ENCODE peak calls at places on chromosomes 2 and 18, in four cellular contexts. W is A549, M is psoas muscle, C is neural progenitor cell. R is an unnamed sample.

GRCh38 chr18:73683618-73684238 is 463.9 kb downstream of the FBXO15 start:
- DNase-seq in W (no peak), M (no peak), C (no peak), R (no peak)

GRCh38 chr2:205706769-205707375 is 24.6 kb downstream of the NRP2 start:
- DNase-seq in W (no peak), M (peak; percentile 71), C (no peak), R (no peak)

GRCh38 chr18:68983126-68983525 is 185.2 kb downstream of the CCDC102B start:
- DNase-seq in W (no peak), M (no peak), C (no peak), R (no peak)

GRCh38 chr2:172545408-172546075 is 10.3 kb upstream of the PDK1 start:
- DNase-seq in W (no peak), M (no peak), C (no peak), R (no peak)

GRCh38 chr2:181586569-181587076 is 70.3 kb downstream of the CERKL start:
- DNase-seq in W (peak; percentile 9), M (no peak), C (peak; percentile 7), R (no peak)

GRCh38 chr2:134782792-134783191 is 55.6 kb upstream of the ACMSD start:
- DNase-seq in W (no peak), M (no peak), C (peak; percentile 56), R (no peak)

GRCh38 chr2:38432827-38433606 is 55.9 kb upstream of the ATL2 start:
- DNase-seq in W (no peak), M (no peak), C (no peak), R (no peak)

GRCh38 chr2:101759162-101759561 is 61.7 kb downstream of the MAP4K4 start:
- DNase-seq in W (peak; percentile 23), M (no peak), C (no peak), R (peak; percentile 23)

GRCh38 chr2:59677095-59677609 is 876.3 kb downstream of the BCL11A start:
- DNase-seq in W (no peak), M (no peak), C (no peak), R (no peak)

GRCh38 chr2:72149556-72150156 is 2.0 kb upstream of the CYP26B1 start:
- DNase-seq in W (no peak), M (no peak), C (no peak), R (no peak)

GRCh38 chr2:176126929-176127768 is 2.4 kb upstream of the HOXD8 start:
- DNase-seq in W (no peak), M (peak; percentile 59), C (peak; percentile 82), R (no peak)

GRCh38 chr18:41146301-41146700 is 808.7 kb upstream of the PIK3C3 start:
- DNase-seq in W (no peak), M (no peak), C (peak; percentile 48), R (no peak)

GRCh38 chr2:25473758-25474335 is 132.1 kb upstream of the DNMT3A start:
- DNase-seq in W (no peak), M (no peak), C (no peak), R (no peak)

GRCh38 chr18:48623468-48624220 is 84.8 kb downstream of the CTIF start:
- DNase-seq in W (no peak), M (no peak), C (no peak), R (no peak)

GRCh38 chr18:67305466-67305865 is 211.1 kb downstream of the DSEL start:
- DNase-seq in W (no peak), M (no peak), C (no peak), R (no peak)

GRCh38 chr2:102618452-102619413 is 620 bp upstream of the SLC9A2 start:
- DNase-seq in W (peak; percentile 9), M (peak; percentile 58), C (peak; percentile 62), R (no peak)

GRCh38 chr18:47035156-47035671 is at the start of gene ELOA2:
- DNase-seq in W (no peak), M (no peak), C (peak; percentile 6), R (no peak)

GRCh38 chr2:146129231-146129630 is 1609.3 kb upstream of the ZEB2 start:
- DNase-seq in W (no peak), M (no peak), C (no peak), R (no peak)

GRCh38 chr18:35616664-35617423 is 35.3 kb downstream of the GALNT1 start:
- DNase-seq in W (peak; percentile 21), M (no peak), C (no peak), R (no peak)

GRCh38 chr2:241036397-241036963 is 38.1 kb downstream of the SNED1 start:
- DNase-seq in W (no peak), M (no peak), C (peak; percentile 80), R (no peak)

GRCh38 chr2:63841254-63842022 is at the start of gene UGP2:
- DNase-seq in W (peak; percentile 75), M (peak; percentile 93), C (peak; percentile 94), R (peak; percentile 79)

GRCh38 chr18:8912348-8913057 is 190.0 kb upstream of the NDUFV2 start:
- DNase-seq in W (no peak), M (no peak), C (peak; percentile 26), R (no peak)

GRCh38 chr2:22124003-22124402 is 1000.2 kb downstream of the TDRD15 start:
- DNase-seq in W (no peak), M (no peak), C (no peak), R (no peak)

GRCh38 chr2:151830966-151831365 is 2.7 kb upstream of the ARL5A start:
- DNase-seq in W (no peak), M (no peak), C (no peak), R (no peak)

GRCh38 chr18:9434240-9434701 is 41.0 kb upstream of the RALBP1 start:
- DNase-seq in W (no peak), M (no peak), C (peak; percentile 89), R (no peak)

GRCh38 chr2:72208225-72208624 is 60.6 kb upstream of the CYP26B1 start:
- DNase-seq in W (no peak), M (no peak), C (no peak), R (no peak)

GRCh38 chr2:23943666-23944065 is 3.4 kb downstream of the UBXN2A start:
- DNase-seq in W (no peak), M (no peak), C (no peak), R (no peak)
- H3K27ac ChIP-seq in W (no peak overlapping the region), M (no peak overlapping the region), C (no peak overlapping the region), R (no peak overlapping the region)

DNA sequence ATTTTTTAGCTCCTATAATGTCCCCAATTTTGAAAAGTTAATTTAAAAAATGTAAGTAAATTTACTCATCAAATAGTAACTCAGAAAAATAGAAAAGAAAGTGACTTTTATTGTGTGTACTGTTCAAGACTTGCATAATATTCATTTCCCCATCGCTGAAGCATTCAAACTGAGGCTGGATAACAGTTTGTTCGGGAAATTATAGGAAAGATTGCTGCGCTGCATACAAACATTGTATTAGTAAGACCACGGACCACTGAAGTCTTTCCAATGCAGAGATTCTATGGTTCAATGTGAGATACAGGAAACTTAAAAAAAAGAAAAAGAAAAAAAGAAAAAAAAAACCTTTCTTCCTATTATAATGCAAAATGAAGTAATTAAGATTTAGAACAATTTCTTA is 10.4 kb downstream of the STK17B start:
- DNase-seq in W (no peak), M (no peak), C (no peak), R (no peak)
- H3K27ac ChIP-seq in W (no peak overlapping the region), M (no peak overlapping the region), C (no peak overlapping the region), R (no peak overlapping the region)

DNA sequence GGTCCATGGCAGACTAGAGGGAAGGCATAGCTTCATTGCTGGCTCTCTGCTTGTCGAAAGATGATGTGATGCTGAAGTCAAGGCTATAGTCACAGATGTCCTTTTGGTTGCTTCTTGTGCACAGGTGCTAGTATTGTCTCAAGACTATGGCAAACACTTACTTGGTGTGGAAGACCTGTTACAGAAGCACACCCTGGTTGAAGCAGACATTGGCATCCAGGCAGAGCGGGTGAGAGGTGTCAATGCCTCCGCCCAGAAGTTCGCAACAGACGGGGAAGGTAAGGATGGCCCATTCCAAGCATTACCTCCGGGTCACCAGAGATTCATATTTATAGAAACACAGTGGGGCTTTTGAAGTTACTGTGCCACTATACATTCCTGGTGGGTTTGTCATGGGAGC is 95.5 kb upstream of the EML6 start:
- DNase-seq in W (no peak), M (no peak), C (no peak), R (no peak)
- H3K27ac ChIP-seq in W (no peak overlapping the region), M (no peak overlapping the region), C (no peak overlapping the region), R (no peak overlapping the region)

DNA sequence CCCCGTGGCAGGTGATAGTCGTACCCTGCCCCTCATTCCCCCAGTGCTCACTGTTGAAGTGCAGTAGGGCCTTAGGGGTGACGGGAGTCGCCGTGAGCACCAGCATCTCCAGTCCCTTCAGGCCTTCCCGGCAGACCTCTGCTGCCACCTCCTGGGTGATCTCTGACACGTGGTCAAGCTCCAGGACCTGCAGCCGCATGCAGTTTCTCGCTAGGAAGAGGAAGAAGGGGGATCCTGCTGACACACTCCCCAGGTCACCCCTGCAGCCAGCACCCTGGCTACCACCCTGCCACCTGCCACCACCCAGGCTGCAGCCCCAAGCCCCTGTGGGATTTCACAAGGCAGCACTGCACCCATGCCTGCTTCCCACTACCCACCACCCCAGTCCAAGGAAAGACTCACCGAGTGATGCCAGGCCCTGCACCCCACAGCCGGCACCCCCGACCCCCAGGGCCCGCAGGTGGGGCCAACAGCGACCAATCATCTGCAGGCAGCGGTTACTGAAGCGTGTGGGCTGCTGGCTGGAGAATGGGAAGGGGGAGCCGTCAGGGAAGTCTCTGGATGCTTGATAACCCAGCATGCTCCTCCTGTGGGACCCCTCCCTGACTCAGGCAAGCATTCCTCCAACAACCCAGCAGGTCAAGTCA is 23.8 kb downstream of the FBXO41 start:
- DNase-seq in W (peak; percentile 84), M (peak; percentile 44), C (peak; percentile 68), R (no peak)
- H3K27ac ChIP-seq in W (no peak overlapping the region), M (no peak overlapping the region), C (no peak overlapping the region), R (no peak overlapping the region)

GRCh38 chr2:43026451-43027102 is 199.8 kb downstream of the ZFP36L2 start:
- DNase-seq in W (no peak), M (no peak), C (no peak), R (no peak)
- H3K27ac ChIP-seq in W (peak overlapping the region; percentile 38), M (no peak overlapping the region), C (no peak overlapping the region), R (no peak overlapping the region)

GRCh38 chr18:22667616-22668422 is 250.1 kb upstream of the CTAGE1 start:
- DNase-seq in W (peak; percentile 5), M (no peak), C (no peak), R (no peak)
- H3K27ac ChIP-seq in W (peak overlapping the region; percentile 77), M (no peak overlapping the region), C (no peak overlapping the region), R (peak overlapping the region; percentile 27)

GRCh38 chr18:58362829-58363231 is 266.1 kb downstream of the ALPK2 start:
- DNase-seq in W (no peak), M (no peak), C (no peak), R (no peak)

GRCh38 chr18:58359226-58360019 is 269.5 kb downstream of the ALPK2 start:
- DNase-seq in W (no peak), M (no peak), C (no peak), R (no peak)

GRCh38 chr18:58362027-58362575 is 266.8 kb downstream of the ALPK2 start:
- DNase-seq in W (peak; percentile 34), M (peak; percentile 48), C (no peak), R (peak; percentile 8)

GRCh38 chr18:58360324-58360723 is 268.6 kb downstream of the ALPK2 start:
- DNase-seq in W (no peak), M (no peak), C (no peak), R (no peak)

GRCh38 chr18:58361212-58361611 is 267.7 kb downstream of the ALPK2 start:
- DNase-seq in W (no peak), M (no peak), C (no peak), R (no peak)
- H3K27ac ChIP-seq in W (peak overlapping the region; percentile 83), M (no peak overlapping the region), C (no peak overlapping the region), R (no peak overlapping the region)

GRCh38 chr2:42054657-42055430 is 7.0 kb downstream of the PKDCC start:
- DNase-seq in W (no peak), M (peak; percentile 26), C (no peak), R (no peak)
- H3K27ac ChIP-seq in W (peak overlapping the region; percentile 96), M (peak overlapping the region; percentile 94), C (no peak overlapping the region), R (peak overlapping the region; percentile 96)